ENCODE peak calls at places on chromosomes 12 and 14, in six cellular contexts. V is fibroblast of pulmonary artery, A is lower lobe of right lung, R is Caco-2, T is AG04450, D is PC-9. Z is an unnamed sample.

GRCh38 chr14:22689186-22689585 is 45.0 kb upstream of the OR6J1 start:
- DNase-seq in T (peak; percentile 74), A (no peak), V (peak; percentile 96), R (no peak), D (peak; percentile 5), Z (no peak)

GRCh38 chr12:121038861-121039654 is at the start of gene OASL:
- DNase-seq in T (no peak), R (no peak), V (peak; percentile 57), A (peak; percentile 69), D (peak; percentile 49), Z (no peak)

GRCh38 chr14:60878536-60878935 is 102.3 kb downstream of the TRMT5 start:
- DNase-seq in D (no peak), T (no peak), R (no peak), V (peak; percentile 40), A (no peak), Z (no peak)

GRCh38 chr12:10098762-10099161 is at the start of gene CLEC1A:
- DNase-seq in A (no peak), T (no peak), V (no peak), D (no peak), R (peak; percentile 45), Z (no peak)

GRCh38 chr12:58008658-58009057 is 67.3 kb downstream of the ATP23 start:
- DNase-seq in T (no peak), R (no peak), V (no peak), D (no peak), A (no peak), Z (no peak)

GRCh38 chr12:27732281-27732680 is 21.6 kb downstream of the MRPS35 start:
- DNase-seq in V (peak; percentile 8), D (no peak), R (peak; percentile 65), A (no peak), T (no peak), Z (no peak)

GRCh38 chr12:119486599-119487154 is 106.9 kb upstream of the TMEM233 start:
- DNase-seq in D (no peak), T (no peak), V (no peak), A (no peak), R (no peak), Z (no peak)

GRCh38 chr12:118459110-118459509 is 82.8 kb downstream of the SUDS3 start:
- DNase-seq in A (no peak), D (no peak), V (no peak), R (no peak), T (no peak), Z (no peak)

GRCh38 chr12:497501-498160 is 37.9 kb downstream of the B4GALNT3 start:
- DNase-seq in R (peak; percentile 20), D (no peak), A (no peak), T (no peak), V (no peak), Z (no peak)

GRCh38 chr12:110649341-110649847 is 35.5 kb downstream of the TCTN1 start:
- DNase-seq in T (no peak), V (peak; percentile 7), D (no peak), R (no peak), A (no peak), Z (no peak)

DNA sequence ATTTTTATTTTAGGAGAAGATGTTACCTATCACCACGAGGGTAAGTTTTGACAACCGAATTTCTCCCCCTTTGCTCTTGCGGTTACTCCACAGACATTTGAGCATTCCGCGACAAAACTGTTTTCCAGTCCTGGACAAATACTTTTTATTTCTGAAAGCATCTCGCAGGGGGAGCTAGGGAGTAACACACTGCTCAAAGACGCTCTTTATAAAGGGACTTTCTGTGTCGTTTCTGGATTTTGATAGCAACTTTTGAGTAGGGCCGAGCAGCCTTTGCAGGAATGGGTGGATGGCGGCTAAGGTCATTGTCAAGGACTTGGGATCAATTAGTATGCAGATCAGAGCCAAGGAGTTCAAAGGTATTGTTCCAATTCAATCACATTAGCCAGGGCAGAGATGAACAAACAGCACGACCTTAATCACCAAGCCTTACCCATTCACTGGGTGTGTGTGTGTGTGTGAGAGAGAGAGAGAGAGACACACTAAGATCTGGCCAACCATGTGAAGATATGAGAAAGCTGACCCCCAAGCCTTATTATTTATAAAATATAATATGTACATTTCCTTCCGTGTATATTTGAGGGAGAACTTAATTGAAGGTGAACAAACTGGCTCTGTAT is 613.6 kb downstream of the VRK1 start:
- DNase-seq in R (no peak), D (no peak), V (no peak), A (no peak), T (no peak), Z (no peak)
- TF ChIP-seq CTCF in R (no peak), D (no peak), V (no peak), A (no peak), T (no peak), Z (no peak)

GRCh38 chr12:43760396-43760795 is 1.6 kb downstream of the IRAK4 start:
- DNase-seq in R (no peak), V (no peak), D (no peak), T (no peak), A (no peak), Z (peak; percentile 63)
- H3K4me3 ChIP-seq in R (peak overlapping the region; percentile 58), V (no peak overlapping the region), D (peak overlapping the region; percentile 83), T (peak overlapping the region; percentile 18), A (peak overlapping the region; percentile 76), Z (no peak overlapping the region)

GRCh38 chr14:88791252-88791621 is 1.5 kb downstream of the EML5 start:
- DNase-seq in V (no peak), T (no peak), D (no peak), A (no peak), R (no peak), Z (no peak)

GRCh38 chr14:88791629-88792571 is 853 bp downstream of the EML5 start:
- DNase-seq in D (no peak), T (no peak), A (peak; percentile 54), R (no peak), V (no peak), Z (no peak)

GRCh38 chr14:88790501-88791251 is 2.1 kb downstream of the EML5 start:
- DNase-seq in R (no peak), T (no peak), V (no peak), A (no peak), D (no peak), Z (no peak)

GRCh38 chr14:88792572-88793258 is at the start of gene EML5:
- DNase-seq in D (peak; percentile 61), R (peak; percentile 78), A (peak; percentile 93), T (peak; percentile 21), V (peak; percentile 45), Z (no peak)

GRCh38 chr14:88793259-88793625 is 489 bp upstream of the EML5 start:
- DNase-seq in D (no peak), R (no peak), A (no peak), V (no peak), T (no peak), Z (no peak)
- TF ChIP-seq CTCF in D (no peak), R (no peak), A (no peak), V (no peak), T (no peak), Z (no peak)

GRCh38 chr14:77372304-77372841 is 4.5 kb downstream of the TMED8 start:
- DNase-seq in A (no peak), R (no peak), T (peak; percentile 51), V (peak; percentile 3), D (no peak), Z (no peak)

GRCh38 chr14:77364146-77364545 is 12.7 kb downstream of the TMED8 start:
- DNase-seq in D (no peak), V (no peak), R (no peak), A (no peak), T (no peak), Z (no peak)

GRCh38 chr14:77369280-77369679 is 7.6 kb downstream of the TMED8 start:
- DNase-seq in T (no peak), V (no peak), D (no peak), R (no peak), A (no peak), Z (no peak)
- H3K4me3 ChIP-seq in T (no peak overlapping the region), V (no peak overlapping the region), D (no peak overlapping the region), R (no peak overlapping the region), A (no peak overlapping the region), Z (no peak overlapping the region)

DNA sequence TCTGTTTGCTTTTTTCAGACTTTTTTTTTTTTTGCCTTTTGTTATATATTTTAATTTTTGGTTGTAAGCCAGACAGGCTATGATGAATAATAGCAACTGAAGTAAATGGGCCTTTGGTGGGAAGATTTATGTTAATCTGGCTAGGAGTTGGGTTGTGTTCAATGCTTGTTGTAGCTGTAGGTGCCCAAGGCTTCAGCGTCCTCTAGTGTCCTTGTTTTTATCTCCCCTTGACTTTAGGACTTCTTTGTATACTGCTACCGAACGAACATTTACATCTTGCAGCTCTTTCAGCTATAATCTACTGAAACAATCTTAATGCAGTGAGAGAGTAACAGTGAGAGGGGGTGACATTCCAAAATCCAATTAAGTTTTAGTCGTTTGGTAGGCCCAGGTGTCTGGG is 848.4 kb upstream of the FBXO33 start:
- DNase-seq in R (no peak), V (no peak), T (no peak), D (no peak), A (no peak), Z (no peak)
- TF ChIP-seq CTCF in R (no peak), V (no peak), T (no peak), D (no peak), A (no peak), Z (peak; percentile 26)

GRCh38 chr12:108518716-108519496 is 3.8 kb downstream of the FICD start:
- DNase-seq in R (no peak), D (no peak), A (no peak), T (no peak), V (no peak), Z (no peak)

GRCh38 chr12:108519558-108519957 is 4.5 kb downstream of the FICD start:
- DNase-seq in T (no peak), R (no peak), V (no peak), A (no peak), D (no peak), Z (no peak)

GRCh38 chr12:108526482-108527234 is 11.6 kb downstream of the FICD start:
- DNase-seq in A (no peak), V (peak; percentile 12), T (no peak), R (no peak), D (no peak), Z (no peak)

GRCh38 chr12:108525681-108526080 is 10.6 kb downstream of the FICD start:
- DNase-seq in R (no peak), V (no peak), A (no peak), T (no peak), D (no peak), Z (no peak)

GRCh38 chr12:108523365-108523764 is 8.3 kb downstream of the FICD start:
- DNase-seq in V (no peak), D (no peak), T (no peak), R (no peak), A (no peak), Z (no peak)
- H3K4me3 ChIP-seq in V (no peak overlapping the region), D (no peak overlapping the region), T (no peak overlapping the region), R (no peak overlapping the region), A (no peak overlapping the region), Z (no peak overlapping the region)

DNA sequence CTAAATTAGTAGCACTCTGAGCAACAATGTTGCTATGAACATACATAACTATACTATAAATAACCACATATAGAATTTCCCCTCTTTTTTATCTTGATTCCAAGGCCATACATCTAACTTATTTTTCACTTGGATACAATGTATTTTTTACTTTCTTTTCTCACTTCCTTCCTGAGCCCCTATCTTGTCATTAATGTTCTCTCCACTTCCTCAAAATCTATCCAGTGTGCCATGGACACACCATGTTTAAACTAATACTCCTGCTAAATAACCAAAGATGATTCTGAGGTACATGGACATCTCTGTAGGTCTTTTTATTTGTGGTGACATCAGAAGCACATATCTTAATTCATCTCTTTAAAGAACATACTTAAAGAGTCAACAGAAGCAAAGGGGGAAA is 251.2 kb downstream of the C12orf42 start:
- DNase-seq in R (no peak), T (no peak), V (no peak), A (no peak), D (no peak), Z (no peak)
- TF ChIP-seq CTCF in R (no peak), T (no peak), V (no peak), A (no peak), D (no peak), Z (no peak)

Z was measured in LNCaP clone FGC.